ENCODE peak calls at places on chromosomes 1 and 21, in four cellular contexts. B is CD4-positive, alpha-beta T cell; Z is lower lobe of right lung; T is transverse colon. F is an unnamed sample.
A peak's percentile ranks its signal among the peaks of the same experiment; 100 is the strongest.

GRCh38 chr21:40687625-40688024 is 159.3 kb downstream of the DSCAM start:
- DNase-seq in B (no peak), Z (no peak), T (no peak), F (no peak)

GRCh38 chr1:156386134-156386901 is 17.3 kb downstream of the RHBG start:
- DNase-seq in B (no peak), Z (no peak), T (no peak), F (no peak)

GRCh38 chr1:54407201-54407956 is 1.2 kb upstream of the SSBP3 start:
- DNase-seq in B (peak; percentile 28), Z (no peak), T (peak; percentile 81), F (no peak)

GRCh38 chr1:1088036-1088800 is 14.1 kb upstream of the RNF223 start:
- DNase-seq in B (no peak), Z (peak; percentile 43), T (peak; percentile 7), F (no peak)

GRCh38 chr1:202642619-202643291 is 67.5 kb downstream of the SYT2 start:
- DNase-seq in B (no peak), Z (no peak), T (no peak), F (no peak)

GRCh38 chr1:55530749-55531478 is 315.8 kb upstream of the USP24 start:
- DNase-seq in B (no peak), Z (no peak), T (no peak), F (no peak)

GRCh38 chr1:109613396-109614147 is 5.8 kb downstream of the GNAT2 start:
- DNase-seq in B (no peak), Z (no peak), T (no peak), F (no peak)

GRCh38 chr1:200960948-200961340 is 62.6 kb downstream of the KIF21B start:
- DNase-seq in B (no peak), Z (no peak), T (no peak), F (no peak)

GRCh38 chr1:24301395-24302175 is 17.6 kb upstream of the GRHL3 start:
- DNase-seq in B (no peak), Z (no peak), T (no peak), F (no peak)

GRCh38 chr21:41360072-41360821 is 1.6 kb upstream of the MX2 start:
- DNase-seq in B (no peak), Z (no peak), T (peak; percentile 73), F (no peak)

GRCh38 chr1:34162852-34163766 is 1.9 kb downstream of the CSMD2 start:
- DNase-seq in B (no peak), Z (peak; percentile 75), T (peak; percentile 25), F (no peak)

GRCh38 chr1:222784371-222784770 is 30.5 kb upstream of the DISP1 start:
- DNase-seq in B (no peak), Z (no peak), T (no peak), F (no peak)
- TF ChIP-seq CTCF in B (no peak), Z (no peak), T (no peak), F (no peak)

DNA sequence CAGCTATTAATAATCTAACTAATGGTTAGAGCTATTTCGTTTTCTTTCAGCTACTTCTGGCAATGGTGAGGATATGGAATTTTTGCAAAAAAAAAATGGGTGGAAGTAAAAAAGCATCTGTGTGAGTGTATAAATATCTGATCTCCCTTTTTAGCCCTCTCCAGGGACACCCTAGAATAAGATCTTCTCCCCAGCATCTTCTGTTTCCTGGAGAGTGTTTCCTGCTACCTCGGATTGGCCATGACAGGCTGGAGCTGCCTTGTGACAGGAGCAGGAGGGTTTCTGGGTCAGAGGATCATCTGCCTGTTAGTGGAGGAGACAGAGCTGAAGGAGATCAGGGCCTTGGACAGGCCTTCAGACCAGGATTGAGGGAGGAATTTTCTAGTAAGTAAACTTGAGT is 23.8 kb downstream of the HSD3B2 start:
- DNase-seq in B (no peak), Z (no peak), T (no peak), F (no peak)
- TF ChIP-seq CTCF in B (no peak), Z (no peak), T (no peak), F (no peak)

GRCh38 chr1:49995734-49996133 is 28.0 kb downstream of the AGBL4 start:
- DNase-seq in B (no peak), Z (no peak), T (no peak), F (no peak)
- TF ChIP-seq CTCF in B (no peak), Z (no peak), T (no peak), F (no peak)

DNA sequence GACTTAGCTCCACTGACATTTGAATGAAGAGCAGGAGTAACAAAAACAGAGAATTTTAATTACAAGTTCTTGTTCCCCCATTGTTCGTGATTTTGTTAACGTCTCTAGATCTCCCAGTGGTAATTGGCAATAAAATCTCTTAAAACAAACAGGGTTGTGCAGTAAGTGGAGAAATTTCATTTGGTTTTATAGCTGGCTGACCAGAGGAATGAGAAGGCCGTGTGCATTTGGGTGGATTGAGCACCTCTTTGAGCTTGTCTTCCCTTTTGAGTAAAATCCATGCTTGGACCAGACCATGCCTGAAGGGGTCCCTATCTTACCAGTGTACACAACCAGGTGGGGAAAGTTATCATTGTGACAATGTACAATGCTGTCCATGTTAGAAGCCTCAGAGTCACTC is 137.8 kb downstream of the HIVEP3 start:
- DNase-seq in B (no peak), Z (no peak), T (no peak), F (no peak)
- TF ChIP-seq CTCF in B (no peak), Z (no peak), T (no peak), F (no peak)

GRCh38 chr1:63960326-63960725 is 186.5 kb downstream of the ROR1 start:
- DNase-seq in B (no peak), Z (no peak), T (no peak), F (no peak)
- TF ChIP-seq CTCF in B (no peak), Z (no peak), T (no peak), F (no peak)

GRCh38 chr1:187936667-187937066 is 1107.9 kb downstream of the PLA2G4A start:
- DNase-seq in B (no peak), Z (no peak), T (no peak), F (no peak)

GRCh38 chr1:187933562-187934419 is 1105.0 kb downstream of the PLA2G4A start:
- DNase-seq in B (no peak), Z (no peak), T (no peak), F (no peak)

GRCh38 chr1:187942986-187943385 is 1114.2 kb downstream of the PLA2G4A start:
- DNase-seq in B (no peak), Z (no peak), T (no peak), F (no peak)

GRCh38 chr1:187943606-187944403 is 1115.1 kb downstream of the PLA2G4A start:
- DNase-seq in B (no peak), Z (no peak), T (no peak), F (no peak)

DNA sequence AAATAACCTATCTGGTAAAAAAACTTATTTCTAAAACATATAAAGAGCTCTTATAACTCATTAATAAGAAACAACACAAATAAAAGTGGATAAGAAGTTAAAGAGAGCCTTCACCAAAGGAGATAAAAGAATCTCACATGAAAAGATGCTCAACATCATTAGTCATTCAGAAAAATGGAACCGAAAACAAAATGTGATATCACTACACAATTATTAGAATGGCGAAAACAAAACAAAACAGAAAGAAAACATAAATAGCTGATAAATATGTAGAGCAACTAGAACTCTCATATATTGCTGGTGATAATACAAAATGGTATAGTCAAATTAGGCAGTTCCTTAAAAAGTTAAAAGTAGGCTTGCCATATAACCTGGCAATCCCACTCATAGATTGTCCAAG is 1109.3 kb downstream of the PLA2G4A start:
- DNase-seq in B (no peak), Z (no peak), T (no peak), F (no peak)
- TF ChIP-seq CTCF in B (no peak), Z (no peak), T (no peak), F (no peak)

GRCh38 chr1:117967472-117967871 is 37.9 kb downstream of the WDR3 start:
- DNase-seq in B (no peak), Z (no peak), T (no peak), F (no peak)
- TF ChIP-seq CTCF in B (no peak), Z (no peak), T (no peak), F (no peak)

GRCh38 chr1:172616646-172617045 is 42.3 kb upstream of the FASLG start:
- DNase-seq in B (no peak), Z (no peak), T (no peak), F (no peak)
- TF ChIP-seq CTCF in B (no peak), Z (no peak), T (no peak), F (no peak)

GRCh38 chr1:10530281-10530740 is 55.6 kb downstream of the PEX14 start:
- DNase-seq in B (no peak), Z (peak; percentile 83), T (peak; percentile 45), F (no peak)
- TF ChIP-seq CTCF in B (no peak), Z (peak; percentile 88), T (peak; percentile 52), F (no peak)

GRCh38 chr1:68442006-68442405 is 7.7 kb downstream of the RPE65 start:
- DNase-seq in B (no peak), Z (no peak), T (no peak), F (no peak)
- TF ChIP-seq CTCF in B (no peak), Z (no peak), T (no peak), F (no peak)